ENCODE peak calls at places on chromosomes 6 and 20, in four cellular contexts. W, P, G and S are unnamed samples.

GRCh38 chr20:45822863-45823262 is 4.2 kb downstream of the TNNC2 start:
- DNase-seq in P (no peak), G (peak; percentile 47), W (no peak), S (no peak)

GRCh38 chr6:21593412-21593926 is at the start of gene SOX4:
- DNase-seq in G (peak; percentile 98), W (peak; percentile 38), P (peak; percentile 94), S (peak; percentile 87)

GRCh38 chr6:90197854-90198496 is 98.7 kb downstream of the BACH2 start:
- DNase-seq in W (no peak), G (peak; percentile 85), P (peak; percentile 36), S (no peak)

GRCh38 chr20:17504326-17504897 is 26.8 kb downstream of the BFSP1 start:
- DNase-seq in P (no peak), G (no peak), W (no peak), S (peak; percentile 48)

GRCh38 chr6:165701005-165701404 is 38.0 kb upstream of the PDE10A start:
- DNase-seq in P (no peak), W (no peak), G (peak; percentile 79), S (no peak)

GRCh38 chr6:4382362-4382853 is 247.0 kb upstream of the ECI2 start:
- DNase-seq in G (no peak), P (no peak), W (no peak), S (no peak)

GRCh38 chr20:48897298-48898044 is 24.0 kb upstream of the ARFGEF2 start:
- DNase-seq in P (peak; percentile 80), W (no peak), G (peak; percentile 92), S (no peak)

GRCh38 chr20:35598899-35599775 is 16.5 kb upstream of the SPAG4 start:
- DNase-seq in P (no peak), G (no peak), W (peak; percentile 10), S (no peak)

GRCh38 chr20:24469116-24470030 is at the start of gene SYNDIG1:
- DNase-seq in G (no peak), W (no peak), P (peak; percentile 17), S (peak; percentile 12)
- TF ChIP-seq BHLHE40 in G (no peak), W (no peak), P (no peak), S (no peak)

GRCh38 chr20:40812415-40813212 is 123.6 kb upstream of the MAFB start:
- DNase-seq in G (no peak), P (no peak), W (no peak), S (no peak)
- TF ChIP-seq BHLHE40 in G (no peak), P (no peak), W (no peak), S (no peak)

GRCh38 chr6:45215759-45216158 is 112.4 kb upstream of the RUNX2 start:
- DNase-seq in P (no peak), G (no peak), W (no peak), S (no peak)
- TF ChIP-seq BHLHE40 in P (no peak), G (no peak), W (no peak), S (no peak)

GRCh38 chr6:123945386-123945785 is 141.7 kb downstream of the NKAIN2 start:
- DNase-seq in P (no peak), G (no peak), W (no peak), S (no peak)
- TF ChIP-seq BHLHE40 in P (no peak), G (no peak), W (no peak), S (no peak)